ENCODE peak calls at places on chromosome 14, in four cellular contexts. L, C, G and Z are unnamed samples.

GRCh38 chr14:104818714-104819161 is 17.8 kb downstream of the ZBTB42 start:
- DNase-seq in L (no peak), C (no peak), G (peak; percentile 45), Z (peak; percentile 65)

GRCh38 chr14:64942531-64943111 is at the start of gene GPX2:
- DNase-seq in L (no peak), C (no peak), G (no peak), Z (no peak)

GRCh38 chr14:94027566-94028449 is 1.7 kb downstream of the OTUB2 start:
- DNase-seq in L (no peak), C (no peak), G (no peak), Z (no peak)

GRCh38 chr14:55752580-55753365 is 172.8 kb downstream of the KTN1 start:
- DNase-seq in L (peak; percentile 61), C (no peak), G (no peak), Z (no peak)

GRCh38 chr14:104220225-104221070 is 82.1 kb downstream of the KIF26A start:
- DNase-seq in L (no peak), C (no peak), G (no peak), Z (peak; percentile 57)

GRCh38 chr14:55441286-55441685 is 870 bp upstream of the TBPL2 start:
- DNase-seq in L (no peak), C (no peak), G (no peak), Z (no peak)

GRCh38 chr14:43175896-43176295 is 1331.2 kb downstream of the FSCB start:
- DNase-seq in L (no peak), C (no peak), G (no peak), Z (no peak)

GRCh38 chr14:93326196-93326595 is 6.6 kb downstream of the BTBD7 start:
- DNase-seq in L (no peak), C (no peak), G (no peak), Z (no peak)

GRCh38 chr14:71408362-71409035 is 501.2 kb downstream of the PCNX1 start:
- DNase-seq in L (no peak), C (no peak), G (no peak), Z (no peak)

GRCh38 chr14:59998575-59998974 is 78.6 kb downstream of the LRRC9 start:
- DNase-seq in L (no peak), C (no peak), G (no peak), Z (no peak)

GRCh38 chr14:20679907-20680306 is 4.5 kb upstream of the RNASE4 start:
- DNase-seq in L (peak; percentile 11), C (no peak), G (no peak), Z (no peak)

GRCh38 chr14:33279865-33280264 is 341.2 kb downstream of the NPAS3 start:
- DNase-seq in L (no peak), C (no peak), G (no peak), Z (no peak)

GRCh38 chr14:21070610-21071224 is 613 bp downstream of the ARHGEF40 start:
- DNase-seq in L (peak; percentile 67), C (no peak), G (peak; percentile 66), Z (no peak)

GRCh38 chr14:65413739-65414045 is 1.2 kb downstream of the FUT8 start:
- DNase-seq in L (no peak), C (no peak), G (no peak), Z (no peak)

GRCh38 chr14:105041841-105042765 is 21.2 kb upstream of the CDCA4 start:
- DNase-seq in L (no peak), C (no peak), G (no peak), Z (no peak)

GRCh38 chr14:77123381-77124344 is 17.9 kb downstream of the ZDHHC22 start:
- DNase-seq in L (no peak), C (peak; percentile 70), G (no peak), Z (peak; percentile 85)

GRCh38 chr14:103427485-103428443 is 42.5 kb downstream of the MARK3 start:
- DNase-seq in L (peak; percentile 86), C (no peak), G (no peak), Z (no peak)

GRCh38 chr14:75518625-75519024 is 3.6 kb upstream of the BATF start:
- DNase-seq in L (no peak), C (peak; percentile 12), G (no peak), Z (no peak)

GRCh38 chr14:22561661-22562579 is 27.1 kb downstream of the DAD1 start:
- DNase-seq in L (peak; percentile 31), C (no peak), G (no peak), Z (no peak)

GRCh38 chr14:59161571-59162175 is 26.8 kb upstream of the DAAM1 start:
- DNase-seq in L (peak; percentile 85), C (peak; percentile 10), G (peak; percentile 54), Z (no peak)

GRCh38 chr14:48504921-48505320 is 829.5 kb upstream of the MDGA2 start:
- DNase-seq in L (no peak), C (no peak), G (no peak), Z (no peak)

GRCh38 chr14:21846227-21846885 is 172.7 kb upstream of the OR4E1 start:
- DNase-seq in L (no peak), C (no peak), G (no peak), Z (no peak)

GRCh38 chr14:24316597-24316950 is 5.3 kb downstream of the LTB4R start:
- DNase-seq in L (no peak), C (no peak), G (peak; percentile 42), Z (no peak)

GRCh38 chr14:95523818-95524448 is 7.5 kb upstream of the SYNE3 start:
- DNase-seq in L (peak; percentile 87), C (no peak), G (no peak), Z (no peak)

GRCh38 chr14:34628681-34629135 is 1.2 kb downstream of the SNX6 start:
- DNase-seq in L (peak; percentile 21), C (no peak), G (no peak), Z (no peak)

GRCh38 chr14:81509838-81510452 is 23.7 kb downstream of the SEL1L start:
- DNase-seq in L (no peak), C (no peak), G (no peak), Z (no peak)

GRCh38 chr14:61186793-61187641 is 94.1 kb downstream of the TMEM30B start:
- DNase-seq in L (peak; percentile 21), C (no peak), G (no peak), Z (no peak)

GRCh38 chr14:105117257-105117646 is 51.3 kb downstream of the JAG2 start:
- DNase-seq in L (no peak), C (no peak), G (no peak), Z (no peak)

GRCh38 chr14:93309430-93309966 is 23.3 kb downstream of the BTBD7 start:
- DNase-seq in L (no peak), C (no peak), G (no peak), Z (no peak)

GRCh38 chr14:74135386-74135785 is 50.6 kb downstream of the LIN52 start:
- DNase-seq in L (no peak), C (no peak), G (no peak), Z (no peak)

GRCh38 chr14:103239751-103240150 is 94.3 kb upstream of the EIF5 start:
- DNase-seq in L (no peak), C (no peak), G (no peak), Z (no peak)

GRCh38 chr14:95330591-95331370 is 11.1 kb upstream of the CLMN start:
- DNase-seq in L (no peak), C (no peak), G (no peak), Z (no peak)

GRCh38 chr14:24313912-24314311 is 2.6 kb downstream of the LTB4R start:
- DNase-seq in L (no peak), C (no peak), G (no peak), Z (no peak)

GRCh38 chr14:92943855-92944570 is 21.1 kb downstream of the CHGA start:
- DNase-seq in L (no peak), C (no peak), G (no peak), Z (no peak)

GRCh38 chr14:95290769-95291440 is 28.8 kb downstream of the CLMN start:
- DNase-seq in L (no peak), C (no peak), G (no peak), Z (no peak)

GRCh38 chr14:29077916-29078315 is 311.3 kb downstream of the FOXG1 start:
- DNase-seq in L (no peak), C (no peak), G (no peak), Z (no peak)

GRCh38 chr14:48731260-48731659 is 854.9 kb downstream of the RPS29 start:
- DNase-seq in L (peak; percentile 4), C (no peak), G (no peak), Z (no peak)

DNA sequence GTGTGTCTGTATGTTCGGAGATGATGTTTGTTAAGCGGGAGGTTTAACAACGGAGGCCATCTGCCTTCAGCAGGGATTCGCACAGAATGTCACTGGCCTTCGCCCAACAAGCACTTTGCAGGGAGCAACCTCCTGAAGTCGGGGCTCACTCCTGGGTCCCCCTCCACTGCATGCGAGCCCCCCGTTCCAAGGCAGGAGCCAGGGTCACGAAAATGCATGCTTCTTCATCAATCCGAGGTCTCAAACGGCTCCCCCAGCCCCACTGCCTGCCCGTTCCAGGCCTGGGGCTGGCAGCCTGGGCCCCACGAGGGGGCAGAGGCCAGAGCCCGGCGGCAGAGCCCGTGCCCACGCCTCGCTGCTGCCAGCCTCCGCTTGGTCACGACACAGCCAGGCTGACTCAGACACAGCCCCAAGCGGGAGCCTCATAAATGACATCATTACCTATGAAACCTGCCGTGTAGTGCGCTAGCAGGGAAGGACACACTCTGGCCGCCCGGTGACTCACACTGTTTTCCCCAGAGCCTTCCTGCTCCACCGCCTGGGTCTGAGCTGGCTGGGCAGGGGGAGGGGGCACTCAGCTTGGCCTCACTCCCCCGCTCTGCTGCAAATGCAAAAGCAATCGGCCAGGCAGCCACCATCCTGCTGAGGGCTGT is 169.5 kb upstream of the RTL1 start:
- DNase-seq in L (peak; percentile 98), C (peak; percentile 92), G (peak; percentile 80), Z (peak; percentile 66)
- H3K4me3 ChIP-seq in L (no peak overlapping the region), C (peak overlapping the region; percentile 17), G (no peak overlapping the region), Z (no peak overlapping the region)

DNA sequence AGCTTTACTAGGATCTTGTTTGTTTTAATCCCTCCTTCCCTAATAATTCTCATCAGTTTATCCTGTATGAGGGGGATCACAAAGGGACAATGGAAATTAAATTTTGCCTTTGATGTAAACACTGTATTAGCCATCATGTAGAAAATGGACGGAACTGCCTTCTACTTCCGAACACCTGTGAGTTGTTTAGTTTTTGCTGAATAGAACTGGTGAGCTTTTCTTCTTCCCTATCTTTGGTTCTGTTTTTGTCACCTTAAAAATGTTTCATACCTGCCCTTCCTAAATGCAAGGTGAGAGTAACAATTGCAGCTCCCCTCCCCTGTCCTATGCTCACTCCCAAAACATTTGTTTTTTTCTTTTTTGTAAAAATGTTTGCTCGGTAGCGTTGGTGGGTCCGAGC is 7.6 kb downstream of the FOXA1 start:
- DNase-seq in L (no peak), C (no peak), G (no peak), Z (no peak)
- H3K4me3 ChIP-seq in L (no peak overlapping the region), C (peak overlapping the region; percentile 32), G (no peak overlapping the region), Z (peak overlapping the region; percentile 54)

GRCh38 chr14:90398841-90399540 is 2.2 kb downstream of the CALM1 start:
- DNase-seq in L (no peak), C (no peak), G (no peak), Z (no peak)
- H3K4me3 ChIP-seq in L (peak overlapping the region; percentile 98), C (peak overlapping the region; percentile 69), G (peak overlapping the region; percentile 77), Z (peak overlapping the region; percentile 99)

GRCh38 chr14:68787235-68787727 is 5.6 kb downstream of the ZFP36L1 start:
- DNase-seq in L (peak; percentile 40), C (no peak), G (peak; percentile 80), Z (no peak)
- H3K4me3 ChIP-seq in L (no peak overlapping the region), C (no peak overlapping the region), G (no peak overlapping the region), Z (peak overlapping the region; percentile 97)

GRCh38 chr14:49897414-49897813 is 4.5 kb downstream of the ARF6 start:
- DNase-seq in L (no peak), C (no peak), G (no peak), Z (no peak)
- H3K4me3 ChIP-seq in L (peak overlapping the region; percentile 90), C (no peak overlapping the region), G (no peak overlapping the region), Z (peak overlapping the region; percentile 2)

GRCh38 chr14:45085004-45085403 is 1.1 kb downstream of the PRPF39 start:
- DNase-seq in L (peak; percentile 31), C (no peak), G (no peak), Z (no peak)
- H3K4me3 ChIP-seq in L (peak overlapping the region; percentile 91), C (peak overlapping the region; percentile 95), G (peak overlapping the region; percentile 64), Z (peak overlapping the region; percentile 75)

GRCh38 chr14:106605548-106606448 is 1079.4 kb downstream of the TMEM121 start:
- DNase-seq in L (no peak), C (no peak), G (no peak), Z (peak; percentile 71)
- H3K4me3 ChIP-seq in L (no peak overlapping the region), C (no peak overlapping the region), G (no peak overlapping the region), Z (no peak overlapping the region)